ENCODE peak calls at places on chromosomes 4 and X, in seven cellular contexts. One of them, this sample, is unnamed.

GRCh38 chr4:133084421-133084820 is 64.7 kb upstream of the PCDH10 start:
- DNase-seq in spleen: no peak
- DNase-seq in HepG2: no peak
- DNase-seq in transverse colon: no peak
- DNase-seq in GM12878: no peak
- DNase-seq in SK-N-SH: no peak
- DNase-seq in K562: no peak
- DNase-seq in this sample: no peak

GRCh38 chr4:77800483-77801259 is 18.5 kb downstream of the CNOT6L start:
- DNase-seq in spleen: no peak
- DNase-seq in HepG2: no peak
- DNase-seq in transverse colon: no peak
- DNase-seq in GM12878: no peak
- DNase-seq in SK-N-SH: no peak
- DNase-seq in K562: no peak
- DNase-seq in this sample: no peak

GRCh38 chrX:74349387-74349786 is 45.4 kb downstream of the ZCCHC13 start:
- DNase-seq in spleen: no peak
- DNase-seq in HepG2: peak; percentile 3
- DNase-seq in transverse colon: no peak
- DNase-seq in GM12878: no peak
- DNase-seq in SK-N-SH: no peak
- DNase-seq in K562: no peak
- DNase-seq in this sample: no peak

GRCh38 chr4:87240341-87240740 is 19.9 kb upstream of the KLHL8 start:
- DNase-seq in spleen: no peak
- DNase-seq in HepG2: no peak
- DNase-seq in transverse colon: no peak
- DNase-seq in GM12878: no peak
- DNase-seq in SK-N-SH: no peak
- DNase-seq in K562: no peak
- DNase-seq in this sample: no peak

GRCh38 chr4:107265859-107266258 is 229.7 kb upstream of the DKK2 start:
- DNase-seq in spleen: no peak
- DNase-seq in HepG2: no peak
- DNase-seq in transverse colon: no peak
- DNase-seq in GM12878: no peak
- DNase-seq in SK-N-SH: no peak
- DNase-seq in K562: no peak
- DNase-seq in this sample: no peak

GRCh38 chrX:118552501-118552900 is 56.9 kb downstream of the DOCK11 start:
- DNase-seq in spleen: no peak
- DNase-seq in HepG2: no peak
- DNase-seq in transverse colon: no peak
- DNase-seq in GM12878: no peak
- DNase-seq in SK-N-SH: no peak
- DNase-seq in K562: no peak
- DNase-seq in this sample: no peak

GRCh38 chr4:74188912-74189311 is 31.0 kb downstream of the MTHFD2L start:
- DNase-seq in spleen: no peak
- DNase-seq in HepG2: no peak
- DNase-seq in transverse colon: no peak
- DNase-seq in GM12878: no peak
- DNase-seq in SK-N-SH: no peak
- DNase-seq in K562: no peak
- DNase-seq in this sample: no peak

GRCh38 chr4:145011636-145012035 is 86.4 kb downstream of the ANAPC10 start:
- DNase-seq in spleen: no peak
- DNase-seq in HepG2: no peak
- DNase-seq in transverse colon: no peak
- DNase-seq in GM12878: no peak
- DNase-seq in SK-N-SH: no peak
- DNase-seq in K562: no peak
- DNase-seq in this sample: peak; percentile 32

GRCh38 chr4:38124961-38125360 is 164.8 kb downstream of the PTTG2 start:
- DNase-seq in spleen: no peak
- DNase-seq in HepG2: no peak
- DNase-seq in transverse colon: no peak
- DNase-seq in GM12878: no peak
- DNase-seq in SK-N-SH: no peak
- DNase-seq in K562: no peak
- DNase-seq in this sample: no peak

GRCh38 chrX:47218920-47219815 is 687 bp downstream of the CDK16 start:
- DNase-seq in spleen: peak; percentile 93
- DNase-seq in HepG2: no peak
- DNase-seq in transverse colon: peak; percentile 70
- DNase-seq in GM12878: no peak
- DNase-seq in SK-N-SH: peak; percentile 71
- DNase-seq in K562: peak; percentile 68
- DNase-seq in this sample: no peak

GRCh38 chr4:6200922-6201362 is 593 bp upstream of the JAKMIP1 start:
- DNase-seq in spleen: no peak
- DNase-seq in HepG2: peak; percentile 34
- DNase-seq in transverse colon: no peak
- DNase-seq in GM12878: no peak
- DNase-seq in SK-N-SH: no peak
- DNase-seq in K562: no peak
- DNase-seq in this sample: no peak

GRCh38 chr4:132572210-132572609 is 576.9 kb upstream of the PCDH10 start:
- DNase-seq in spleen: no peak
- DNase-seq in HepG2: no peak
- DNase-seq in transverse colon: no peak
- DNase-seq in GM12878: no peak
- DNase-seq in SK-N-SH: no peak
- DNase-seq in K562: no peak
- DNase-seq in this sample: no peak

GRCh38 chr4:126776361-126776760 is 856.4 kb upstream of the INTU start:
- DNase-seq in spleen: no peak
- DNase-seq in HepG2: no peak
- DNase-seq in transverse colon: no peak
- DNase-seq in GM12878: no peak
- DNase-seq in SK-N-SH: no peak
- DNase-seq in K562: peak; percentile 63
- DNase-seq in this sample: no peak

GRCh38 chr4:126778348-126778747 is 854.4 kb upstream of the INTU start:
- DNase-seq in spleen: no peak
- DNase-seq in HepG2: no peak
- DNase-seq in transverse colon: no peak
- DNase-seq in GM12878: no peak
- DNase-seq in SK-N-SH: no peak
- DNase-seq in K562: peak; percentile 35
- DNase-seq in this sample: peak; percentile 50

GRCh38 chr4:126777649-126778048 is 855.1 kb upstream of the INTU start:
- DNase-seq in spleen: no peak
- DNase-seq in HepG2: no peak
- DNase-seq in transverse colon: no peak
- DNase-seq in GM12878: no peak
- DNase-seq in SK-N-SH: no peak
- DNase-seq in K562: peak; percentile 25
- DNase-seq in this sample: no peak

GRCh38 chr4:126779446-126780166 is 853.2 kb upstream of the INTU start:
- DNase-seq in spleen: no peak
- DNase-seq in HepG2: no peak
- DNase-seq in transverse colon: no peak
- DNase-seq in GM12878: no peak
- DNase-seq in SK-N-SH: no peak
- DNase-seq in K562: peak; percentile 54
- DNase-seq in this sample: no peak

DNA sequence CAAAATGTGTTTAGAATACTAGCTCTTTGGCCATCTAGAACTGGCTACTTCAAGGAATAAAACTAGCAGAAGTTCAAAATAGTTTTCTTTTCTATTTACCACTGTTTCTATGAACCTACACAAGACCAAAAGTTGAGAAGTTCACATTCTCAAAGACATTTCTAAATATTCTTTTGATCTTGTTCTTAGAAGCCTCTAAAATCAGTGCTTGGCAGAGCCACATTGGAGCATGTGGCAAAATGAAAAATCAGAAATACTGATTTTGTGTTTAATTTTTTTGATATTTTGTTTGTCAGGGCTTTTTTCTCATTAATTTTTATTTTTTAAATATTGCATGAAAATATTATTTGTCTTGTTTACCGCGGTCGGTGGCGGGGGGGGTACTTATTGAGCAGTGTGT is 853.8 kb upstream of the INTU start:
- DNase-seq in spleen: no peak
- DNase-seq in HepG2: no peak
- DNase-seq in transverse colon: no peak
- DNase-seq in GM12878: no peak
- DNase-seq in SK-N-SH: no peak
- DNase-seq in K562: no peak
- DNase-seq in this sample: no peak
- H3K27ac ChIP-seq in spleen: no peak overlapping the region
- H3K27ac ChIP-seq in HepG2: no peak overlapping the region
- H3K27ac ChIP-seq in transverse colon: no peak overlapping the region
- H3K27ac ChIP-seq in GM12878: no peak overlapping the region
- H3K27ac ChIP-seq in SK-N-SH: no peak overlapping the region
- H3K27ac ChIP-seq in K562: peak overlapping the region; percentile 90
- H3K27ac ChIP-seq in this sample: no peak overlapping the region

DNA sequence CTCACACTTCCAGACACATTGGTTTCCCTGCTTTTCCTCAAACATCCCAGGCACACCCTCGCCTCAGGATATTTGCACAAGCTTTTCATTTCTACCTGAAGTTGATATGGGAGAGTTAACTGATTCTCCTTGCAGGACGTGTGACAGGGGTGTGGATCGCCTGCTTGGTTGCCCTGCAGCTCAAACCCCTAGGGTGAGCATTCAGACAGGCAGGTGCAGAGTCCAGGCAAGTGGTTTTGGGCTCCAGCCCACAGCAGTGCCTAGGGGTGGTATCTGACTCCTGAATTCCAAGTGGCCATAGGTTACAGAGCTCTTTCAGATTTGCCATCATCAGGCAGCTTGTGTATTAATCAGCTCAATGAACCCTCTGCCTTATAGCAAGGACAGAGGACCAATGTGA is 1104.2 kb upstream of the IGFBP7 start:
- DNase-seq in spleen: no peak
- DNase-seq in HepG2: no peak
- DNase-seq in transverse colon: no peak
- DNase-seq in GM12878: no peak
- DNase-seq in SK-N-SH: no peak
- DNase-seq in K562: no peak
- DNase-seq in this sample: no peak
- H3K4me3 ChIP-seq in spleen: no peak overlapping the region
- H3K4me3 ChIP-seq in HepG2: no peak overlapping the region
- H3K4me3 ChIP-seq in transverse colon: no peak overlapping the region
- H3K4me3 ChIP-seq in GM12878: no peak overlapping the region
- H3K4me3 ChIP-seq in SK-N-SH: no peak overlapping the region
- H3K4me3 ChIP-seq in K562: no peak overlapping the region
- H3K4me3 ChIP-seq in this sample: no peak overlapping the region

DNA sequence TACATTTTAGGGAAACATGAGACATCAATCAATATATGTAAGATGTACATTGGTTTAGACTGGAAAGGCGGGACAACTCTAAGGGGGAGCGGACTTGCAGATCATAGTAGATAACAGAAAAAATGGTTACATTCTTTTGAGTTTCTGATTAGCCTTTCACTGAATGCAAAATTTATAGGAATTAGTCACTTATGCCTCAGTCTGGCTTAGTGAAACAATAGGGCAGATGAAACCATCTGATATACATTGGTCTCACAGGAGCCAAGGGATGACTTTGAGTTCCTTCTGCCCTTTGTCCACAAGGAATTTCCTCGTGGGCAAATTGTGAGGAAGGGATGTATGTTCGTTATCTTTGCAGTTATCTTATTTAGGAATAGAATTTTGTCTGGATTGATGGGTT is 128.2 kb downstream of the ARSF start:
- DNase-seq in spleen: no peak
- DNase-seq in HepG2: no peak
- DNase-seq in transverse colon: no peak
- DNase-seq in GM12878: no peak
- DNase-seq in SK-N-SH: no peak
- DNase-seq in K562: no peak
- DNase-seq in this sample: no peak
- TF ChIP-seq POLR2AphosphoS5 in spleen: no peak
- TF ChIP-seq POLR2AphosphoS5 in HepG2: no peak
- TF ChIP-seq POLR2AphosphoS5 in transverse colon: no peak
- TF ChIP-seq POLR2AphosphoS5 in GM12878: no peak
- TF ChIP-seq POLR2AphosphoS5 in SK-N-SH: no peak
- TF ChIP-seq POLR2AphosphoS5 in K562: no peak
- TF ChIP-seq POLR2AphosphoS5 in this sample: no peak

GRCh38 chr4:148831945-148832344 is 389.7 kb upstream of the NR3C2 start:
- DNase-seq in spleen: no peak
- DNase-seq in HepG2: no peak
- DNase-seq in transverse colon: no peak
- DNase-seq in GM12878: no peak
- DNase-seq in SK-N-SH: no peak
- DNase-seq in K562: no peak
- DNase-seq in this sample: no peak
- H3K27ac ChIP-seq in spleen: no peak overlapping the region
- H3K27ac ChIP-seq in HepG2: no peak overlapping the region
- H3K27ac ChIP-seq in transverse colon: no peak overlapping the region
- H3K27ac ChIP-seq in GM12878: no peak overlapping the region
- H3K27ac ChIP-seq in SK-N-SH: no peak overlapping the region
- H3K27ac ChIP-seq in K562: no peak overlapping the region
- H3K27ac ChIP-seq in this sample: no peak overlapping the region

DNA sequence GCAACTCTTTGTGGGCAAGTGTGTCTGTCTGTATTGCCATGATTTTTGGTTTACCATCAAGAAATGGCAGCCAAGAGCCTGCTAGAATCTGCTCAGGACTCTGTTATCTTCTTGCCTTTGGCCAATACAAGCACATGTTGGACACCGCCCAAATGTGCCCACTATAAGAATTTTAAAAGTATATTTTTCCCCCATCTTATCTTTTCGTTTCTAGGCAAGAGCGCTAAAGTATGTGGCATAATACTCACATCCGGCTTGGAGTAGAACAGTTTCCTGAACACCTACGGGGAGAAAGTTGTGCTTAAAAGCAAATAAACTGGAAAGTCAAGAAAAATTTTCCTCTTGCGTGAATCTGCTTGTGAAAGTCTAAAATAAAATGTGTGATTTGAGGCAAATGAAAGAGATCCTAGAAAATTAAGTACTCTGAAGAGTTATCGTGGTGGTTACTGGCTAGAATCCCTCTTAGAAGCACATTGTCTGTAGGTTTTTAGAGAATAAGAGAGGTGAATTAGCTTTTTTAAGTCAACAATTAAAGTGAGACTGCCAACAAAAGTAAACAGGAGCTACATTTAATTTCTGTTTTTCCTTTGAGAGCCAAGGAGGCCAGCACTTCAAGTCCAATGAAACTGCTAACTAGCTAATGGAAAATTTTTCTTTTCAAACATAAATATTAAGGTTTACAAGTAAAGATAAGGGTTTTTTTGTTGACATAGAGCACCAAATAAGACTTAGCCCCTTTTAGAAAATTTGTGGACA is 220.2 kb downstream of the SOWAHB start:
- DNase-seq in spleen: no peak
- DNase-seq in HepG2: no peak
- DNase-seq in transverse colon: no peak
- DNase-seq in GM12878: no peak
- DNase-seq in SK-N-SH: no peak
- DNase-seq in K562: no peak
- DNase-seq in this sample: no peak
- H3K4me3 ChIP-seq in spleen: no peak overlapping the region
- H3K4me3 ChIP-seq in HepG2: no peak overlapping the region
- H3K4me3 ChIP-seq in transverse colon: no peak overlapping the region
- H3K4me3 ChIP-seq in GM12878: no peak overlapping the region
- H3K4me3 ChIP-seq in SK-N-SH: no peak overlapping the region
- H3K4me3 ChIP-seq in K562: no peak overlapping the region
- H3K4me3 ChIP-seq in this sample: peak overlapping the region; percentile 34

This sample was measured in SK-N-MC.